ENCODE peak calls at places on chromosomes 3 and 15, in five cellular contexts. M, S, B, U and V are unnamed samples.

GRCh38 chr3:120864541-120864940 is 43.5 kb upstream of the STXBP5L start:
- DNase-seq in U (no peak), B (no peak), M (no peak), S (no peak), V (no peak)

GRCh38 chr15:57694264-57694663 is 12.2 kb upstream of the POLR2M start:
- DNase-seq in S (no peak), U (no peak), M (no peak), B (no peak), V (no peak)

GRCh38 chr15:67064607-67065530 is 533 bp upstream of the SMAD3 start:
- DNase-seq in S (peak), M (no peak), B (no peak), U (peak), V (no peak)

GRCh38 chr3:130905551-130905950 is 11.7 kb downstream of the ATP2C1 start:
- DNase-seq in B (peak), M (peak), S (no peak), U (peak), V (peak)

GRCh38 chr15:27844018-27844666 is 255.0 kb downstream of the OCA2 start:
- DNase-seq in B (peak), S (no peak), M (peak), U (peak), V (no peak)

GRCh38 chr3:98454929-98455328 is 8.1 kb upstream of the OR5K1 start:
- DNase-seq in M (no peak), U (no peak), S (no peak), B (peak), V (no peak)

GRCh38 chr15:57216288-57216687 is 160.0 kb upstream of the CGNL1 start:
- DNase-seq in B (peak), S (peak), U (peak), M (peak), V (peak)

GRCh38 chr3:60610441-60611112 is 640.7 kb downstream of the FHIT start:
- DNase-seq in B (peak), M (peak), S (no peak), U (no peak), V (no peak)

GRCh38 chr3:138944136-138944658 is 2.7 kb downstream of the FOXL2 start:
- DNase-seq in B (no peak), M (peak), S (peak), U (no peak), V (no peak)

GRCh38 chr3:111200027-111200426 is 128.4 kb downstream of the NECTIN3 start:
- DNase-seq in U (no peak), M (no peak), S (no peak), B (no peak), V (no peak)

GRCh38 chr3:164732166-164732565 is 346.1 kb downstream of the SI start:
- DNase-seq in S (no peak), B (no peak), M (no peak), U (no peak), V (no peak)

GRCh38 chr3:122942241-122942640 is 85.3 kb downstream of the SEMA5B start:
- DNase-seq in M (no peak), U (peak), S (no peak), B (peak), V (no peak)

GRCh38 chr15:100215843-100216169 is 126.0 kb downstream of the ADAMTS17 start:
- DNase-seq in B (no peak), M (no peak), U (no peak), S (no peak), V (no peak)
- TF ChIP-seq CTCF in B (no peak), M (no peak), U (no peak), S (no peak), V (no peak)

DNA sequence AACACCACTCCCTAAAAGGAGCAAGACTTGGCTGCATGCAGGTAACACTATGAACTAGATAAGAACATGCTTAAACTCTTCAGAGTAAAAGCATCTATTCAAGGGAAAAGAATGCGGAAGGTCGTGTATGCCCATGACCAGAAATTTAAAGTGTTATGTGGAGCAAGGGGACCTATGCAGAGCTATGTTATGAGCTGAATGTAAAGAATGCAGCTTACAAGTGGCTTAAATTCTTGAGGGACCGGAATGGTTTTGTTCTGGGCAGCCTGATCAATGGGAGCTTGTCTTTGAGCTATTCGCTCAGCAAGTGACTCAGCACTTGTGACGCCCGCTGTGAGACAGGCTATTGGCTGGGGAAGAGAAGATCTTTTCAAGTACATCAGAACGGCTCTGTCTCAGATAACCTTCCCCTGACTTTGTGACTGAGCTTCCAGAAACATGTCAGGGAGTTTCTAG is 367.5 kb upstream of the THBS1 start:
- DNase-seq in M (peak), U (peak), S (peak), B (peak), V (peak)
- H3K4me3 ChIP-seq in M (no peak), U (no peak), S (no peak), B (no peak), V (no peak)

GRCh38 chr15:40436116-40436891 is 4.4 kb upstream of the BAHD1 start:
- DNase-seq in S (peak), M (no peak), U (no peak), B (no peak), V (peak)

GRCh38 chr15:40438712-40439111 is 2.0 kb upstream of the BAHD1 start:
- DNase-seq in U (no peak), B (no peak), S (no peak), M (no peak), V (no peak)

GRCh38 chr15:40436892-40437753 is 3.6 kb upstream of the BAHD1 start:
- DNase-seq in U (no peak), M (no peak), S (peak), B (no peak), V (no peak)

GRCh38 chr15:40437754-40438687 is 2.7 kb upstream of the BAHD1 start:
- DNase-seq in U (no peak), S (no peak), B (no peak), M (no peak), V (no peak)

GRCh38 chr15:40435331-40436089 is 5.2 kb upstream of the BAHD1 start:
- DNase-seq in B (no peak), S (no peak), U (no peak), M (no peak), V (no peak)
- TF ChIP-seq EZH2 in B (no peak), S (peak), U (no peak), M (peak), V (no peak)

DNA sequence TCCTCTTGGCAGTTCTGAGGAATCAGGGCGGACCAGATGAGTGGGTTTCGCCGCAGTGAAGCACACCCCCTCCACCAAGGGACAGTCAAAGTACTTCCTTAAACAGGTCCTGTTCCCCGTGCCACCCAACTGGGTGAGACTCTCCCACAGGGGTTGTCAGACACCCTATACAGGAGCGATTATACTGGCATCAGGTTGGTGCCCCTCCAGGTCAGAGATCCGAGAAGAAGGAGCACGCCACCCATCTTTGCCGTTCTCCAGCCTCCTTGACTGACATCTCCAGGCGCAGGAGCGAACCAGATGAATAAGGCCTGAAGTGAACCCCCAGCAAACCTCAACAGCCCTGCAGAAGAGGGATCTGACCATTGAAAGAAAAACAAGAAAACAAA is 108.1 kb upstream of the ZBTB20 start:
- DNase-seq in U (no peak), S (no peak), M (no peak), B (no peak), V (no peak)
- TF ChIP-seq CTCF in U (no peak), S (no peak), M (no peak), B (no peak), V (no peak)

GRCh38 chr3:174253221-174253620 is 605.9 kb upstream of the NAALADL2 start:
- DNase-seq in S (no peak), M (no peak), B (no peak), U (no peak), V (peak)
- H3K4me3 ChIP-seq in S (no peak), M (no peak), B (no peak), U (no peak), V (no peak)

DNA sequence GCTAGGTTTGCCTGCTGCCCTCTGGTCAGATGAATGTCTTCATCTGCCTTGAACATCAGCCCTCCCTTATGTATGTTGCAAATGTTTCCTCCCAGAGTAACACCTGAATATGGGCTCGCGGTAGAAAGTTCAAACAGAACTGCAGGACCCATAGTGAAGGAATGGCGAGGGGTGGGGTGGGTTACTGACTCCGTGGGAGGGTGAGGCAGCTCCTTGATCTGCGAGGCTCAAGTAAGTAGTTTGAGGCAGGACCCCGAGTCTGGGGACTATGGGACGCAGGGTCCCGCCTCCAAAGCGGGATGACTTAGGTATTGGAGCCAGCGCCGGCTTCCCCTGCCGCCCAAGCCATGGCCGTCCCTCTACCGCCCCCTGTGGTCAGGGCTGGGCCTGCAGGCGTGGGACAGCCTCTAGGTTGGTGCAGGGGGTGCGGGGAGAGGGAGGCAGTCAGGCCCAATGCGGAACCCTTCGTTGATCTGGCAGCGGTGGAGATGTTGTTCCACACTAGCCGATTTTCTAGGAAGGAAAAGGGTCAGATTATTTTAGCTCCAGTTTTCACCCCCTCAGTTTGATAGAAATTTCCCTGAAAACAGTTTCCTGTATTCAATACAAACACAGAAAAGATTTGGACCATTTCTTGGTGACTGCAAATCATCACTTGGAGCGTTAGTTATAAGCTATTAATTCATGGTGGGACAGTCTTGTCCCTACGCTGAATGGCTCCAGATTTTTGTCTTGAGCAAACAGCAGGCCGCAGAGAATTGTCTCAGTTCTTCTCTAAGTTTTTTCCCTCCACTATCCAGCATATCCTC is 72.3 kb downstream of the CORO2B start:
- DNase-seq in U (peak), M (no peak), B (no peak), S (peak), V (peak)
- TF ChIP-seq EZH2 in U (no peak), M (no peak), B (no peak), S (no peak), V (no peak)

DNA sequence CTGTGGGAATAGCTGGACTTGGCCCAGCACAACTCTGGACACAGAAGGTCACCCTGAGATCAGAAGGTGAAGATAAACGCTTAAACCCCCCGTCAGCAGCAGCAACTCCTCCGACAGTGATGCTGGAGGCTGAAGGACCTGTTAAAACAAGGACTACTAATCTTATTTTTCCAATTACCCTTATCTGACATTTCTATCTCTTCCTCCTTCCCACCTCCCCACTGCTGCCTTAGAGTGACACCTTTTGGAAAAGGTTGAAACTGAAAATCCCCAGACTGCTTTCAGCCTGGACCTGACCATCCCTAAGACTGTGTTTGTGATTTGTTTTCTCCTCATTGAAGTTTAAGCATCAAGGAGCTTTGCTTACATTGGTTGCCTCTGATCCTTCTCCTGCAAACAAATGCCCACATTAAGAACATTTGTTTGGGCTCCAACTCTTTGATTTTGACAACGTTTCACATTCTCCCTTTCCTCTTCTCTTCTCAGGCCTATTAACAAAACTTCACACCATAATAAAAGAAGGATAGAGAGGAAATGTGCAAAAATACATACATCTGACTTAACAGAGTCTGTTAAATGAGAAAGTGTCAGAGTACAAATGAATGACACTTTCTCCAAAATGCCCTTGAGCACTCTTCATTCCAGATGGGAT is 410.6 kb upstream of the WNT5A start:
- DNase-seq in B (peak), M (peak), S (peak), U (peak), V (peak)
- TF ChIP-seq CTCF in B (peak), M (peak), S (peak), U (peak), V (peak)

GRCh38 chr3:160869825-160870224 is 113.8 kb downstream of the PPM1L start:
- DNase-seq in S (no peak), U (peak), M (no peak), B (peak), V (no peak)
- H3K4me3 ChIP-seq in S (no peak), U (no peak), M (no peak), B (no peak), V (no peak)

GRCh38 chr3:136211547-136211946 is 15.4 kb upstream of the MSL2 start:
- DNase-seq in S (no peak), B (no peak), U (no peak), M (no peak), V (no peak)
- TF ChIP-seq EZH2 in S (no peak), B (no peak), U (no peak), M (no peak), V (no peak)

DNA sequence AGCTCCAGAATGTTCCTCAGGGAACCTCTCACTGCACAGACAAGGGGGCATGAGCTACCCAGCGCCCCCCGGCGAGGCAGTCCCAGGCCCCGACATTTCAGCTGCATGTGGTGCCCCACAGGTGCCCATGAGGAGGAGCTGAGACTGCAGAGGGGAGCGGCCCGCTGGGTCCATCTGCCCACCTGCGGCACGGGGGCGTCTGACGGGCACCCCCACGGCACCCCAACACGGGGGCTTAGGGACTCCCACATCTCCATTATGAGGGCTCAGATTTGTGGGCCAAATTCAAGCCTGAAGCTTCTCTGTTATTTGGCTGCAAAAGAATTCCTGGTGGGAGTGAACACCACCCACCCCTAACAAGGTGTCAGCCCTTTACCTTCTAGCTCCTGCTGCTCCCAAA is 258.4 kb downstream of the UACA start:
- DNase-seq in B (no peak), M (no peak), U (no peak), S (no peak), V (no peak)
- TF ChIP-seq CTCF in B (no peak), M (no peak), U (peak), S (no peak), V (no peak)